ENCODE peak calls at places on chromosome 9, in five cellular contexts. E, S, P, W and O are unnamed samples.

GRCh38 chr9:13948037-13948436 is 365.9 kb downstream of the NFIB start:
- DNase-seq in E (peak), S (peak), P (no peak), W (no peak), O (no peak)

GRCh38 chr9:112747094-112747493 is 3.5 kb upstream of the SNX30 start:
- DNase-seq in P (no peak), E (no peak), S (no peak), W (no peak), O (no peak)

GRCh38 chr9:129887210-129888084 is 52.2 kb downstream of the USP20 start:
- DNase-seq in S (peak), P (no peak), W (no peak), E (peak), O (peak)

GRCh38 chr9:96467784-96468183 is 17.8 kb downstream of the HABP4 start:
- DNase-seq in P (no peak), E (no peak), W (no peak), S (no peak), O (no peak)

GRCh38 chr9:78383130-78383529 is 86.2 kb downstream of the PSAT1 start:
- DNase-seq in S (peak), E (peak), P (no peak), W (no peak), O (no peak)

GRCh38 chr9:133184971-133185370 is 21.3 kb upstream of the GBGT1 start:
- DNase-seq in P (peak), W (peak), S (peak), E (peak), O (no peak)

GRCh38 chr9:90970603-90971002 is 169.0 kb downstream of the SYK start:
- DNase-seq in E (no peak), S (no peak), W (no peak), P (no peak), O (no peak)

GRCh38 chr9:124412228-124412575 is 3.0 kb downstream of the PSMB7 start:
- DNase-seq in P (no peak), S (no peak), W (no peak), E (no peak), O (no peak)

GRCh38 chr9:104906441-104907277 is 21.3 kb downstream of the ABCA1 start:
- DNase-seq in E (peak), P (no peak), S (peak), W (no peak), O (peak)

GRCh38 chr9:130026583-130027427 is 16.2 kb downstream of the FNBP1 start:
- DNase-seq in E (no peak), W (no peak), P (no peak), S (no peak), O (no peak)

DNA sequence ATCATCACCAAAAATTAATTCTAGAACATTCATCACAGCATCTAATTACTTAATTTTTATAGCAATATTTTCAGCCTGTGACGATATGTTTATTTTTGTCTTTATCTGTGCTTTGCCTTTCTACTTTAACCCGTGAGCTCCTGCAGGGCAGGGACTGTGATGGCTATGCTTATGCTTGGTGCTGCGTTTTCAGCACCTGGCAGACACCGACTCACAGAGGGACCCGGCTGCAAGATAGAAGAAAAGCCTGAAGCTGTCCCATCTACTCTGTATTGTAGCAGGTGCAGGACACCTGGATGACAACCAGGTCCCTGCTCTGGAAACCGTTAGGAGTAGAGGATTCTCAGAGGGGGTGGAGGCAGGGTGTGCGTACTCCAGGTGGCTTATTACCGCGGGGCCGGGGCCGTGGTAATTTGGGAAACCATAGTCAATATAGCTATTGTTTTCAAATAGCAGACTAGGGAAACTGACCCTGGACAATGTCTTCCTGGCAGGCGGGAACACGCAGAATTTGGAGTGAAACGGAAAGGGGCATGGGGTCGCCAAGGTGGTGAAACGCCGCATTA is 140.2 kb upstream of the PALM2AKAP2 start:
- DNase-seq in E (no peak), W (no peak), S (no peak), P (no peak), O (no peak)
- H3K4me3 ChIP-seq in E (no peak), W (no peak), S (no peak), P (no peak), O (peak)

GRCh38 chr9:76887003-76887821 is 18.7 kb downstream of the PRUNE2 start:
- DNase-seq in P (no peak), W (peak), E (no peak), S (no peak), O (no peak)
- H3K4me3 ChIP-seq in P (no peak), W (no peak), E (no peak), S (no peak), O (no peak)

GRCh38 chr9:128365525-128365924 is 5.6 kb upstream of the URM1 start:
- DNase-seq in S (no peak), E (no peak), W (no peak), P (no peak), O (no peak)
- H3K4me3 ChIP-seq in S (no peak), E (no peak), W (no peak), P (no peak), O (no peak)

DNA sequence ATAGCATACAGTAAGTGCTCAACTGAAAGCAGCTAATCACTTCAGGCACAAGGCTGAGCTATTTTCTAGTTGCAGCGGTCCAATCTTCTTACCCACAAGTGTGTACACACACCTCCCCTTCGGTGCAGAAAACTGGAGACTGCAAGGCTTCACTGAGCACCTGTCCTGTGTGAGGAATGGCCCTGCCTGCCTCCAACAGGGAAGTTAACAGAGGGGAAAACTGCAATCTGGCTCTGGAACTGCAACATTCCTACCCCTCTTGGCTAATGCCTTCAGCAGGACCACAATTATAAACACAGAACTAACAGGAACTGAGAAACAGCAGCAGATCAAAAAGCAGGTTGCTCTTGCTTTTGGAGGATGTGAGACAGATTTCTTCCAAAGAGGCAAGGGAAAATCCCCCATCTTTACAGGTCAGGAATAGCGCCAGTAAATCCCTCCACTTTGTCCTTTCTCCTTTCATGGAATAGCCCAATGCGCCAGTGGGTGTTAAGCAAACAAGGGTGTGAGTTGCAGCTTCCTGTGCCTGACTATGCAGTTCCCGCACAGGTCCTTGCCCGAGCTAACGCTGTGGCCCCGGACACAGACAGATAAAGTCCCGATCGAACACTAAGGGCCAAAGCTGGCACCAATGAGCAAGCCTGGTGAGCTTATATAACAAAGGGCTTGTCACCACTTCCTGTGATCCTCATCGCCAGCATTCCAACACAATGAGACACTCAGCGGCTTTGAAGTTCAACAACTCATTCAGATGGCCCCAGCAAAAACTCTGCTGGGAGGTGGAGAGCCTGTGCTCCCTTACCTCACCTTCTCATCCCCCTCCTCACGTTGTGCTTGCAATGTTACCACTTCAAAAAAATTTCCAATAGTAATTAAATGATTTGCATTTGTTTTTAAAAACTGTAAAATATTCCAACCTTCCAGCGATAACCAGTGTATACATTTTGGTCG is 21.5 kb downstream of the SHB start:
- DNase-seq in E (peak), S (peak), P (peak), W (peak), O (no peak)
- H3K4me3 ChIP-seq in E (no peak), S (no peak), P (peak), W (no peak), O (peak)

GRCh38 chr9:131539223-131539923 is 6.0 kb upstream of the PRRT1B start:
- DNase-seq in P (no peak), S (no peak), W (no peak), E (no peak), O (no peak)

GRCh38 chr9:131543141-131543540 is 2.2 kb upstream of the PRRT1B start:
- DNase-seq in E (no peak), P (no peak), S (no peak), W (no peak), O (no peak)

DNA sequence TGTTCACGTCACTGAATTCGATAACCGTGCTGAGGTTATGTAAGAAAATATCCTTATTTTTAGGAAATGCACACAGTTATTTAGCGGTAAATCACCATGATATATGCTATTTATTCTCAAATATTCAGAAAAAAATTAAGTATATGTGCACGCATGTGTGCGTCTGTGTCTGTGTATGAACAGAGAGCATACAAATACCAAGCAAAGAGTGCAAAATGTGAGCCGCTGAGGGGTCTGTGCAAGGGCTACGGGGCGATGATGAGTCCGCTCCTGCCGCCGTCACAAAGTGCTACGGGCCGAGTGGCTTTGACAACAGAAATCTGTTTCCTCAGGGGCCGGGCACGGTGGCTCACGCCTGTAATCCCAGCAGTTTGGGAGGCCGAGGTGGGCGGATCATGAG is 6.9 kb upstream of the UCK1 start:
- DNase-seq in P (no peak), E (no peak), S (no peak), W (no peak), O (no peak)
- H3K4me3 ChIP-seq in P (no peak), E (no peak), S (no peak), W (no peak), O (no peak)